ENCODE peak calls at places on chromosomes 6 and 20, in seven cellular contexts. C, E, H, T, Q, G and D are unnamed samples.

GRCh38 chr6:160082627-160083026 is 39.0 kb upstream of the SLC22A1 start:
- DNase-seq in E (no peak), H (peak), C (no peak), Q (no peak), G (no peak), T (no peak), D (no peak)

GRCh38 chr20:33653900-33654596 is 8.1 kb upstream of the C20orf144 start:
- DNase-seq in H (peak), Q (no peak), T (peak), C (no peak), E (no peak), G (peak), D (no peak)

GRCh38 chr6:157235600-157236039 is 87.7 kb downstream of the TMEM242 start:
- DNase-seq in C (peak), H (no peak), G (peak), Q (no peak), E (no peak), T (peak), D (no peak)

GRCh38 chr6:167811689-167812487 is 14.8 kb upstream of the AFDN start:
- DNase-seq in T (no peak), C (no peak), H (peak), Q (no peak), E (no peak), G (no peak), D (no peak)

GRCh38 chr6:140921366-140922226 is 1211.1 kb upstream of the GJE1 start:
- DNase-seq in E (peak), Q (peak), C (peak), T (no peak), H (peak), G (peak), D (peak)

GRCh38 chr20:42721923-42722322 is 467.8 kb downstream of the PTPRT start:
- DNase-seq in H (no peak), T (no peak), E (no peak), C (no peak), G (no peak), Q (no peak), D (no peak)

GRCh38 chr6:33661118-33661838 is 40.2 kb downstream of the ITPR3 start:
- DNase-seq in T (no peak), G (no peak), E (no peak), H (no peak), C (no peak), Q (no peak), D (no peak)

GRCh38 chr20:47857994-47858557 is 72.8 kb upstream of the SULF2 start:
- DNase-seq in T (no peak), E (no peak), Q (no peak), C (no peak), G (no peak), H (no peak), D (no peak)